ENCODE peak calls at places on chromosomes 6 and 20, in five cellular contexts. One of them, this sample, is unnamed.

GRCh38 chr20:62522748-62523396 is 47.1 kb upstream of the GATA5 start:
- DNase-seq in cardiac fibroblast: no peak
- DNase-seq in osteocyte: no peak
- DNase-seq in NCI-H1694: no peak
- DNase-seq in NCI-H2081: no peak
- DNase-seq in this sample: no peak

GRCh38 chr6:82408952-82409421 is 45.4 kb downstream of the TPBG start:
- DNase-seq in NCI-H2081: no peak
- DNase-seq in NCI-H1694: no peak
- DNase-seq in osteocyte: no peak
- DNase-seq in cardiac fibroblast: peak; percentile 92
- DNase-seq in this sample: no peak

GRCh38 chr6:15770347-15771143 is 107.7 kb upstream of the DTNBP1 start:
- DNase-seq in NCI-H2081: no peak
- DNase-seq in NCI-H1694: no peak
- DNase-seq in cardiac fibroblast: no peak
- DNase-seq in osteocyte: no peak
- DNase-seq in this sample: no peak

GRCh38 chr6:169253341-169253740 is 305 bp downstream of the THBS2 start:
- DNase-seq in cardiac fibroblast: no peak
- DNase-seq in NCI-H1694: no peak
- DNase-seq in NCI-H2081: no peak
- DNase-seq in osteocyte: peak; percentile 51
- DNase-seq in this sample: no peak

GRCh38 chr20:25177890-25178321 is 17.6 kb upstream of the ENTPD6 start:
- DNase-seq in NCI-H2081: peak; percentile 27
- DNase-seq in cardiac fibroblast: peak; percentile 8
- DNase-seq in NCI-H1694: no peak
- DNase-seq in osteocyte: no peak
- DNase-seq in this sample: peak; percentile 22

GRCh38 chr6:167005350-167006159 is 6.4 kb downstream of the CEP43 start:
- DNase-seq in osteocyte: no peak
- DNase-seq in NCI-H1694: no peak
- DNase-seq in NCI-H2081: no peak
- DNase-seq in cardiac fibroblast: peak; percentile 40
- DNase-seq in this sample: no peak

GRCh38 chr6:1604991-1605821 is 4.5 kb upstream of the FOXC1 start:
- DNase-seq in cardiac fibroblast: no peak
- DNase-seq in osteocyte: no peak
- DNase-seq in NCI-H1694: no peak
- DNase-seq in NCI-H2081: no peak
- DNase-seq in this sample: no peak

GRCh38 chr6:147282566-147282959 is 78.3 kb downstream of the STXBP5 start:
- DNase-seq in cardiac fibroblast: no peak
- DNase-seq in NCI-H2081: no peak
- DNase-seq in osteocyte: no peak
- DNase-seq in NCI-H1694: no peak
- DNase-seq in this sample: no peak

GRCh38 chr6:158232445-158233213 is 64.5 kb downstream of the GTF2H5 start:
- DNase-seq in cardiac fibroblast: peak; percentile 78
- DNase-seq in NCI-H1694: peak; percentile 28
- DNase-seq in NCI-H2081: peak; percentile 45
- DNase-seq in osteocyte: peak; percentile 88
- DNase-seq in this sample: peak; percentile 25

GRCh38 chr6:127515234-127515793 is 3.8 kb downstream of the MTCL3 start:
- DNase-seq in NCI-H2081: peak; percentile 25
- DNase-seq in NCI-H1694: no peak
- DNase-seq in cardiac fibroblast: peak; percentile 33
- DNase-seq in osteocyte: no peak
- DNase-seq in this sample: peak; percentile 49

GRCh38 chr20:31605902-31606677 is 1.0 kb downstream of the ID1 start:
- DNase-seq in NCI-H2081: no peak
- DNase-seq in NCI-H1694: no peak
- DNase-seq in cardiac fibroblast: peak; percentile 32
- DNase-seq in osteocyte: no peak
- DNase-seq in this sample: no peak

GRCh38 chr20:43727980-43728590 is 1.3 kb upstream of the GTSF1L start:
- DNase-seq in osteocyte: no peak
- DNase-seq in cardiac fibroblast: no peak
- DNase-seq in NCI-H1694: no peak
- DNase-seq in NCI-H2081: no peak
- DNase-seq in this sample: no peak

GRCh38 chr6:95501032-95501904 is 76.1 kb upstream of the MANEA start:
- DNase-seq in osteocyte: no peak
- DNase-seq in NCI-H2081: no peak
- DNase-seq in NCI-H1694: no peak
- DNase-seq in cardiac fibroblast: no peak
- DNase-seq in this sample: no peak

GRCh38 chr20:63742381-63743024 is 2.9 kb downstream of the SLC2A4RG start:
- DNase-seq in NCI-H1694: no peak
- DNase-seq in cardiac fibroblast: no peak
- DNase-seq in NCI-H2081: no peak
- DNase-seq in osteocyte: no peak
- DNase-seq in this sample: no peak

GRCh38 chr20:5807431-5807830 is 57.2 kb downstream of the SHLD1 start:
- DNase-seq in NCI-H2081: no peak
- DNase-seq in cardiac fibroblast: no peak
- DNase-seq in NCI-H1694: no peak
- DNase-seq in osteocyte: peak; percentile 25
- DNase-seq in this sample: no peak

This sample was measured in NCI-H2227 treated with DMSO at 0.1 percent for 48 hours.